ENCODE peak calls at places on chromosomes 7 and 10, in five cellular contexts. Y is GM12878, E is WTC11, X is H1, M is HepG2. O is an unnamed sample.

GRCh38 chr10:102117391-102118159 is 2.6 kb downstream of the LDB1 start:
- DNase-seq in X (no peak), E (peak), M (peak), Y (no peak), O (peak)

GRCh38 chr7:25215694-25216335 is 12.5 kb downstream of the NPVF start:
- DNase-seq in E (no peak), X (no peak), M (no peak), Y (no peak), O (peak)

GRCh38 chr10:67815571-67816059 is 22.4 kb downstream of the DNAJC12 start:
- DNase-seq in Y (no peak), X (no peak), E (no peak), M (no peak), O (no peak)

GRCh38 chr10:91190388-91190870 is 30.0 kb upstream of the PCGF5 start:
- DNase-seq in Y (no peak), M (no peak), E (no peak), X (no peak), O (no peak)

GRCh38 chr7:11294965-11295364 is 321.3 kb downstream of the PHF14 start:
- DNase-seq in X (no peak), M (no peak), E (no peak), Y (no peak), O (no peak)

GRCh38 chr10:83012866-83013265 is 1126.4 kb upstream of the GHITM start:
- DNase-seq in X (no peak), Y (no peak), E (no peak), M (no peak), O (no peak)

GRCh38 chr7:20198295-20198694 is 18.9 kb downstream of the MACC1 start:
- DNase-seq in X (no peak), Y (no peak), M (no peak), E (no peak), O (no peak)

GRCh38 chr10:127300868-127301321 is 104.5 kb upstream of the INSYN2A start:
- DNase-seq in E (no peak), X (no peak), Y (no peak), M (peak), O (no peak)

GRCh38 chr10:78541528-78542470 is 508.1 kb downstream of the RPS24 start:
- DNase-seq in M (no peak), X (no peak), E (no peak), Y (no peak), O (no peak)

GRCh38 chr10:2933041-2933440 is 134.3 kb upstream of the PFKP start:
- DNase-seq in X (no peak), E (no peak), M (no peak), Y (no peak), O (no peak)

GRCh38 chr10:58152698-58153263 is 114.9 kb downstream of the IPMK start:
- DNase-seq in E (peak), M (peak), X (peak), Y (no peak), O (peak)

GRCh38 chr7:7438851-7439250 is 96.8 kb downstream of the COL28A1 start:
- DNase-seq in Y (no peak), E (no peak), M (peak), X (peak), O (no peak)

GRCh38 chr7:95536656-95537311 is 51.0 kb downstream of the ASB4 start:
- DNase-seq in X (no peak), Y (no peak), M (peak), E (no peak), O (no peak)

DNA sequence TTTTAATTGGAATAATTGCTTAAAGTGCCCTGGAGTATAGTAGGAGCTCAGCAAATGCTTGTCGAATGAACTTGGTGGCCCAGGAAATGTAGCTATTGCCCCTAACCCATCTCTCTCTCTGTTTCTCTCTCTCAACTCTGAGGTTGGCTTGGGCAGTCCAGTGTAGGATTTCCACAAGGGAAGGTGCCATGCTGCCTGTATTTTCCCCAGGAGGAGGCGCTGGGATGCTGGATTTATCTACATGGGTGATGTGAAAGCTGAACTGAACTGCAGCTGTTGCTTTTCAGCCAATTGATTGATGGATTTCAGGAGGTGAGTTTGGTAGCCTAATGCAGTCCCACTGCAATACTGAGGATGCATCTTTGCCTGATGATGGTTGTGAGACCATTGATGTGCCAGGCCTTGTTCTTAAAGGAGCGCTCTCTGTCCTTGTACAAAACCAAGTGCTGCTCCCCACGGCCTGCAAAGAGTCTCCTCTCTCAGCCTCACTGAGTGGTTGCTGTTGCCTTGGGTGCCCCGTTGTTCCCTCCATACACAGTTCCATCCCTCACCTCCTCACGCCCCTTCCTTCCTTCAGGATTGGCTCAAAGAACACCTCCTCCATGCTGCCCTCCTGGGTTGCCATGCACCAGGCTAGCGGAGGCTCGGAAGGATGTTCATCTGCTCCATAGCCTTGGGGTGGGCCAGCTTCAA is 200.6 kb downstream of the GLRX3 start:
- DNase-seq in Y (no peak), X (no peak), M (no peak), E (no peak), O (peak)
- TF ChIP-seq CTCF in Y (no peak), X (peak), M (peak), E (no peak), O (peak)

GRCh38 chr7:30864146-30864545 is 47.5 kb upstream of the AQP1 start:
- DNase-seq in Y (no peak), M (no peak), X (no peak), E (no peak), O (no peak)
- TF ChIP-seq CREB1 in Y (no peak), M (no peak), X (no peak), E (no peak), O (no peak)

GRCh38 chr7:2219136-2219535 is 13.6 kb downstream of the MAD1L1 start:
- DNase-seq in Y (no peak), E (no peak), M (no peak), X (no peak), O (no peak)
- TF ChIP-seq MAX in Y (no peak), E (no peak), M (no peak), X (no peak), O (no peak)

DNA sequence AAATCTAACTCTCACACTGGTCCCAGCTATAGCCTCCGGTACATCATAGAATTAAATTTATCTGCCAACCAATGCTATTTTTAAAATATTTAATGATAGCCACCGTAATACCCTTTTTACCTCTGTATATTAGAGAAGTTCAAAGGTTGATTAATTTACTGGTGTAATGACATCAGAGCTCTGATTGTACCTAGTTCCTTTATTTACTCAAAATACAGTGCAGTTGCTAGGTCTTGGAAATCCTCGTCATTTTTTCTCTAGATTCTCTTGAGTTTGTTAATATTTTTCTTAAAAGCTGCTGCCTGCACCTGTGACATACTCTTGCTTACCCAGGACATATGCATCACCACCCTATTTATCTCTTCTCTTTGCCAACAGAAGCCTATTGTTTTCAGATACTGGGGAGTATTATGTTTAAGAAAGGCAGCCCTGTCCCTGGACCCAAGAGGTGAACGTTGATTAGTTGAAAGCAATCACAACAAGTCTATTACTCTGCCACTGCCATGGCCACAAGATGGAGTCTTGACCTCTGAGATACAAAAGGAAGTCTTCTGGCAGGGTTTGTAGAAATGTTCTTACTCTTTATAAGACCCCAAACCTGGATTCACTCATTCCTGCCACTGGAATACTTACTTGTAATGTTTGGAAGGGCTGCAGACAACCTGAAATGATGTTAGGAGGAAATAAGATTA is 25.6 kb upstream of the TMEM26 start:
- DNase-seq in E (no peak), M (no peak), Y (no peak), X (no peak), O (no peak)
- TF ChIP-seq CTCF in E (no peak), M (no peak), Y (no peak), X (no peak), O (peak)

GRCh38 chr7:42959549-42959948 is 27.4 kb downstream of the MRPL32 start:
- DNase-seq in E (no peak), Y (no peak), M (no peak), X (no peak), O (no peak)

GRCh38 chr7:42964293-42964692 is 32.1 kb downstream of the MRPL32 start:
- DNase-seq in X (no peak), M (no peak), E (no peak), Y (no peak), O (no peak)

GRCh38 chr7:42964849-42965805 is 33.0 kb downstream of the MRPL32 start:
- DNase-seq in E (no peak), X (no peak), Y (peak), M (no peak), O (no peak)

GRCh38 chr7:42961182-42961581 is 29.0 kb downstream of the MRPL32 start:
- DNase-seq in Y (no peak), E (no peak), X (no peak), M (no peak), O (no peak)

DNA sequence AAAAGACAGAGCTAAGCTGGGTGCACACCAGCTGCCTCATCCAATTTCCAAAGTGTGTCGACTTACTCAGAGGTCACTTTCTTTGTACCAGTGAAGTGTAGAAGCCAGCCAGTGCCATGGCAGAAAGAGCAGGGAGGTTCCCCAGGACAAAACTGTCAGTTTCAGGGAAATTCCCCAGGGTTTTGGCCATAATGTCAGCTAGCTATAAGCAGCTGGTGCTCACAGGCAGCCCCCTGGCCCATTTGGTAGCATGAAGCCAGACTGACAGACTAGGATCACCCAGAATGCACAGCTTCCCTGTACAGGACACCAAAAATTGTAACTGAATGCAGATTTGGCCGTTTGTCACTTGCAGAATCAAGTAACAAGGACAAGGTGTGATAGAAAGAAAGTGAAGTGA is 28.6 kb downstream of the MRPL32 start:
- DNase-seq in E (no peak), X (no peak), M (no peak), Y (no peak), O (no peak)
- TF ChIP-seq CREB1 in E (no peak), X (no peak), M (no peak), Y (no peak), O (no peak)

DNA sequence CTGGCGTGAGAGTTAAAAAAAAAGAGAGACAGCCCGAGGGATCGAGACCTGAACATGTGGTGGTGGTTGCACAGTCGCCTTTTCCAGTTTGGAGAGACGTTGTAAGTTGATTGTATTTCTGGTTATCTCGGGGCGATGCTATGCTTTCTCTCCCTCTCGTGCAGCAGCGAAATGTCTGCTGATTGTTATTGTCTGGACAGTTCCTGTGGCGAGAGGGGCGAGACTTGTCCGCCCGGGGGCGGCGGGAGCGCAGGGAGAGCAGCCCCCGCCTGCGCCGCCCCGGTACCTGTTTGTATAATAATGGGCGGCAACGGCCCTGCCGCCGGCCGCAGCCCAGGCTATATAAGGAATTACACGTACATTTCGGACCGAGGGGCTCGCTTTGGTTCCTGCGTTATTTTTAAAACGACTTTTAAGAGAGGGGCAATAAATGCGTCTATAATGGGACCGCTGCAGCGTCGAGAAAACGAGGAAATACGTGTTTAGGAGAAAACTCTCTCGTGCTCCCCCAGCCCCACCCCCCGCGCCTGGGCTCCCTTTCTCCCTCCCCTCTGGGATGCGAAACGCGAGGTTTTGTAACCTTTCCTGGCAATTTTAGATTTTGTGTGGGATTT is 1.7 kb downstream of the ZEB1 start:
- DNase-seq in X (no peak), Y (no peak), M (peak), E (peak), O (peak)
- TF ChIP-seq MAX in X (no peak), Y (no peak), M (no peak), E (no peak), O (no peak)

GRCh38 chr7:22712999-22713398 is 14.0 kb upstream of the IL6 start:
- DNase-seq in M (no peak), E (no peak), X (no peak), Y (no peak), O (no peak)

GRCh38 chr7:22709857-22710256 is 17.1 kb upstream of the IL6 start:
- DNase-seq in E (no peak), Y (no peak), X (no peak), M (no peak), O (no peak)

GRCh38 chr7:22717760-22718159 is 9.2 kb upstream of the IL6 start:
- DNase-seq in E (no peak), X (no peak), M (no peak), Y (no peak), O (no peak)

GRCh38 chr7:22715969-22716368 is 11.0 kb upstream of the IL6 start:
- DNase-seq in E (no peak), X (no peak), M (no peak), Y (no peak), O (no peak)

DNA sequence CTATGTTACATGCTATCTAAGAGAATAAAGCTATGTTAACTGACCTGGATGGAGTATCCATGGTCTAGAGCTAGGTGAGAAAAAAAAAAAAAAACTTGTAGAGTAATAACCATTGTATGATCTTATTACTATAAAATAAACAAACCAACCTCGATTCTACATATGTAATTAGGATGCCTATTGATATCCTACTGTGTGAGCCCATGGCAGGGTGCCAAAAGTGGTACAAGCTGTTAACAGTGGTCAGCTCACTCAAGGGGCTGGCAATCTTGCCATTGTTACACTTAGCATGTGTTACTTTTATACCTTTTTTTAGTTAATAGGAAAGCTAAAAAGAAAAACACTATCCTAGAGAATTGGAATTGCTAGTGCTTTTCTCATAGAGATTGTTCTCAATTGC is 13.5 kb upstream of the IL6 start:
- DNase-seq in X (no peak), M (no peak), E (no peak), Y (no peak), O (no peak)
- TF ChIP-seq CTCF in X (no peak), M (no peak), E (no peak), Y (no peak), O (no peak)

GRCh38 chr7:40805361-40805760 is 670.6 kb downstream of the SUGCT start:
- DNase-seq in E (no peak), X (no peak), M (no peak), Y (no peak), O (no peak)

GRCh38 chr7:40815022-40815421 is 680.2 kb downstream of the SUGCT start:
- DNase-seq in X (no peak), Y (no peak), M (no peak), E (no peak), O (no peak)

GRCh38 chr7:40811666-40812065 is 676.9 kb downstream of the SUGCT start:
- DNase-seq in E (no peak), Y (no peak), M (no peak), X (no peak), O (no peak)

GRCh38 chr7:40808409-40808942 is 673.7 kb downstream of the SUGCT start:
- DNase-seq in Y (no peak), M (no peak), X (no peak), E (no peak), O (no peak)

GRCh38 chr7:40810274-40810673 is 675.5 kb downstream of the SUGCT start:
- DNase-seq in X (no peak), E (no peak), M (no peak), Y (no peak), O (no peak)
- TF ChIP-seq CREB1 in X (no peak), E (no peak), M (no peak), Y (no peak), O (no peak)

O was measured in K562.